ENCODE peak calls at places on chromosomes 5 and 9, in ten cellular contexts. One of them, this sample, is unnamed.

GRCh38 chr9:108663381-108663876 is 192.4 kb downstream of the ACTL7B start:
- DNase-seq in GM10248: no peak
- DNase-seq in HFFc6: no peak
- DNase-seq in stomach: no peak
- DNase-seq in ovary: no peak
- DNase-seq in HepG2: no peak
- DNase-seq in AG09309: no peak
- DNase-seq in astrocyte: peak; percentile 18
- DNase-seq in A549: no peak
- DNase-seq in IMR-90: no peak
- DNase-seq in this sample: no peak

GRCh38 chr5:132499440-132500243 is 9.1 kb upstream of the IRF1 start:
- DNase-seq in GM10248: no peak
- DNase-seq in HFFc6: no peak
- DNase-seq in stomach: peak; percentile 25
- DNase-seq in ovary: peak; percentile 24
- DNase-seq in HepG2: no peak
- DNase-seq in AG09309: no peak
- DNase-seq in astrocyte: no peak
- DNase-seq in A549: no peak
- DNase-seq in IMR-90: no peak
- DNase-seq in this sample: no peak

GRCh38 chr9:6226696-6227095 is 11.1 kb downstream of the IL33 start:
- DNase-seq in GM10248: no peak
- DNase-seq in HFFc6: no peak
- DNase-seq in stomach: no peak
- DNase-seq in ovary: no peak
- DNase-seq in HepG2: no peak
- DNase-seq in AG09309: no peak
- DNase-seq in astrocyte: peak; percentile 83
- DNase-seq in A549: no peak
- DNase-seq in IMR-90: peak; percentile 44
- DNase-seq in this sample: peak; percentile 59

GRCh38 chr5:179606910-179607448 is 16.5 kb downstream of the HNRNPH1 start:
- DNase-seq in GM10248: no peak
- DNase-seq in HFFc6: no peak
- DNase-seq in stomach: no peak
- DNase-seq in ovary: peak; percentile 34
- DNase-seq in HepG2: no peak
- DNase-seq in AG09309: no peak
- DNase-seq in astrocyte: no peak
- DNase-seq in A549: no peak
- DNase-seq in IMR-90: no peak
- DNase-seq in this sample: no peak

GRCh38 chr5:39202594-39203290 is 16.6 kb downstream of the FYB1 start:
- DNase-seq in GM10248: no peak
- DNase-seq in HFFc6: no peak
- DNase-seq in stomach: no peak
- DNase-seq in ovary: no peak
- DNase-seq in HepG2: no peak
- DNase-seq in AG09309: no peak
- DNase-seq in astrocyte: no peak
- DNase-seq in A549: no peak
- DNase-seq in IMR-90: no peak
- DNase-seq in this sample: no peak

GRCh38 chr5:87329114-87329513 is 61.4 kb downstream of the RASA1 start:
- DNase-seq in GM10248: no peak
- DNase-seq in HFFc6: no peak
- DNase-seq in stomach: no peak
- DNase-seq in ovary: no peak
- DNase-seq in HepG2: no peak
- DNase-seq in AG09309: no peak
- DNase-seq in astrocyte: no peak
- DNase-seq in A549: no peak
- DNase-seq in IMR-90: no peak
- DNase-seq in this sample: no peak

GRCh38 chr9:6788175-6789016 is 30.6 kb downstream of the KDM4C start:
- DNase-seq in GM10248: no peak
- DNase-seq in HFFc6: peak; percentile 59
- DNase-seq in stomach: peak; percentile 39
- DNase-seq in ovary: no peak
- DNase-seq in HepG2: peak; percentile 94
- DNase-seq in AG09309: no peak
- DNase-seq in astrocyte: peak; percentile 49
- DNase-seq in A549: peak; percentile 68
- DNase-seq in IMR-90: peak; percentile 58
- DNase-seq in this sample: peak; percentile 46

GRCh38 chr5:140108093-140109049 is 5.5 kb upstream of the PURA start:
- DNase-seq in GM10248: peak; percentile 38
- DNase-seq in HFFc6: no peak
- DNase-seq in stomach: peak; percentile 41
- DNase-seq in ovary: peak; percentile 53
- DNase-seq in HepG2: no peak
- DNase-seq in AG09309: no peak
- DNase-seq in astrocyte: no peak
- DNase-seq in A549: no peak
- DNase-seq in IMR-90: no peak
- DNase-seq in this sample: peak; percentile 47

GRCh38 chr5:107253246-107253645 is 417.5 kb downstream of the EFNA5 start:
- DNase-seq in GM10248: no peak
- DNase-seq in HFFc6: no peak
- DNase-seq in stomach: no peak
- DNase-seq in ovary: no peak
- DNase-seq in HepG2: no peak
- DNase-seq in AG09309: no peak
- DNase-seq in astrocyte: no peak
- DNase-seq in A549: no peak
- DNase-seq in IMR-90: no peak
- DNase-seq in this sample: no peak

GRCh38 chr9:76618762-76619161 is 145.5 kb upstream of the PCA3 start:
- DNase-seq in GM10248: no peak
- DNase-seq in HFFc6: peak; percentile 30
- DNase-seq in stomach: no peak
- DNase-seq in ovary: no peak
- DNase-seq in HepG2: no peak
- DNase-seq in AG09309: peak; percentile 94
- DNase-seq in astrocyte: peak; percentile 49
- DNase-seq in A549: no peak
- DNase-seq in IMR-90: peak; percentile 38
- DNase-seq in this sample: no peak

GRCh38 chr5:58699762-58700118 is 116.9 kb downstream of the RAB3C start:
- DNase-seq in GM10248: no peak
- DNase-seq in HFFc6: no peak
- DNase-seq in stomach: no peak
- DNase-seq in ovary: no peak
- DNase-seq in HepG2: no peak
- DNase-seq in AG09309: no peak
- DNase-seq in astrocyte: no peak
- DNase-seq in A549: no peak
- DNase-seq in IMR-90: no peak
- DNase-seq in this sample: no peak

GRCh38 chr5:58706746-58707145 is 123.9 kb downstream of the RAB3C start:
- DNase-seq in GM10248: no peak
- DNase-seq in HFFc6: no peak
- DNase-seq in stomach: no peak
- DNase-seq in ovary: no peak
- DNase-seq in HepG2: no peak
- DNase-seq in AG09309: no peak
- DNase-seq in astrocyte: no peak
- DNase-seq in A549: no peak
- DNase-seq in IMR-90: no peak
- DNase-seq in this sample: no peak

DNA sequence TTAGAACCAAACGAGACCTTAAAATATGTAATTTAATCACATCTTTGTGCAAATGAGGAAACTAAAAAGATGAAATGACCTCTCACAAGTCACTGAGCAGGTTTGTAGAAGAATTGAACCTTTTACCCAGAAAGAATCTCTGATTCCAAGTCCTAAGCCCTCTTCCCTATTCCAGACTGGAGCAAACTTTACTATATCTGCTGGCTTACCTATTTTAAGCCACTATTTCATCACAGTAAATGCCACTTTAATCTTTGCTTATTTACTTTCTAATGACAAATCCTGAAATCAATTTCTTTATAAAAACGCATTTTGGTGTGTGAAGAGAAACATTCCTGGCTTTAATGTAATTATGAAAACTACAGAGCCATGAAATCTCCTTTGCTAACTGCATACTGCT is 121.0 kb downstream of the RAB3C start:
- DNase-seq in GM10248: no peak
- DNase-seq in HFFc6: no peak
- DNase-seq in stomach: no peak
- DNase-seq in ovary: no peak
- DNase-seq in HepG2: no peak
- DNase-seq in AG09309: no peak
- DNase-seq in astrocyte: no peak
- DNase-seq in A549: no peak
- DNase-seq in IMR-90: no peak
- DNase-seq in this sample: no peak
- TF ChIP-seq CTCF in GM10248: no peak
- TF ChIP-seq CTCF in HFFc6: no peak
- TF ChIP-seq CTCF in stomach: no peak
- TF ChIP-seq CTCF in ovary: no peak
- TF ChIP-seq CTCF in HepG2: no peak
- TF ChIP-seq CTCF in AG09309: no peak
- TF ChIP-seq CTCF in astrocyte: no peak
- TF ChIP-seq CTCF in A549: no peak
- TF ChIP-seq CTCF in IMR-90: no peak
- TF ChIP-seq CTCF in this sample: no peak

DNA sequence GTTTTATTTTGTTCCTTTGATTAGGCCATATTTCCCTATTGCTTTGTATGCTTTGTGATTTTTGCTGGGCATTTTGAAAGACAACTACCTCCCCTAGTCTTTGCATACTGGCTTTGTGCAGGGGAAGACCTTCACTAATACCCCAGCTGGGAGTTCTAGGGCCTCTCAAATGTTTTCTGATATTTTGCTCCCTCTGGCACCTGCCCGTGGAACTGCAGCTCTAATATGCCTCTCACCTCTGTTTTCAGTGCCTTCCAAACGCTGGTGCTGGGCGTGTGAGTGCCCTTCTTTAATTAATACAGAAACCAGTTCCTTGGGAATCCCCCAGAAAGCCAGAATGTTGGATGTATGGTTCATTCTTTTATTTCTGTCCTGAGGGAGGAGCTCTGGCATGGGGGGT is 204.5 kb downstream of the COMMD10 start:
- DNase-seq in GM10248: no peak
- DNase-seq in HFFc6: no peak
- DNase-seq in stomach: no peak
- DNase-seq in ovary: no peak
- DNase-seq in HepG2: peak; percentile 7
- DNase-seq in AG09309: no peak
- DNase-seq in astrocyte: no peak
- DNase-seq in A549: no peak
- DNase-seq in IMR-90: no peak
- DNase-seq in this sample: peak; percentile 3
- TF ChIP-seq CTCF in GM10248: no peak
- TF ChIP-seq CTCF in HFFc6: peak; percentile 29
- TF ChIP-seq CTCF in stomach: no peak
- TF ChIP-seq CTCF in ovary: no peak
- TF ChIP-seq CTCF in HepG2: peak; percentile 6
- TF ChIP-seq CTCF in AG09309: no peak
- TF ChIP-seq CTCF in astrocyte: no peak
- TF ChIP-seq CTCF in A549: no peak
- TF ChIP-seq CTCF in IMR-90: no peak
- TF ChIP-seq CTCF in this sample: no peak

DNA sequence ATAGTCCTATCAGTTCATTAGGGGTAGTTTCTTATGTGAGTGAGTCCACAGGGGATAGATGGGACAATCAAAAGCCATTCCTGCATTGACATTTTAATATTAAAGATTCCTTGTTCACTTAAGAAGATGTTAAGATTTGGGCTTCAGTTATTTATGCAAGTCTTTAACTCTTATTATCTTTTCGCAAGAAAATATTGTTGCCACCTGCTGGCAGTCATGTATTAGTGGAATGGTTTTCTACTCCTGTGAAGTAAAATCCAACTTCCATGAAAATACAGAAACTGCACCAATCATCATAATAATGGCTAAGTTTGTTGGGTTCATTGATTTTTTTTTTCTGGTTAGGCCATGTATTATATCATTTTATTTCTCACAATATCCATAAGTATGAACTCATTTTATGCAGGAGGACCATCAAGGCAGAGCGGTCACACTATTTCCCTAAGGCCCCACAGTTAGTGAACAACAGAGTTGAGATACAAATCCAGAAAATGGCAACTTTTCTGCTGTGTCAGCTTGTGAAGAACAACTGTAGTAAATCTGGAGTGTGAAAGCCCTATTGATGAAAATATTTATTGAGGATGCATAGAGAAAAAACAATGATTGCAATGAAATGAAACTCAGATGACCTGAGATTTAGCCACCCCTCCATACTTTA is 88.5 kb upstream of the TXNDC8 start:
- DNase-seq in GM10248: no peak
- DNase-seq in HFFc6: peak; percentile 33
- DNase-seq in stomach: no peak
- DNase-seq in ovary: no peak
- DNase-seq in HepG2: peak; percentile 11
- DNase-seq in AG09309: no peak
- DNase-seq in astrocyte: peak; percentile 27
- DNase-seq in A549: peak; percentile 38
- DNase-seq in IMR-90: peak; percentile 44
- DNase-seq in this sample: peak; percentile 47
- TF ChIP-seq CTCF in GM10248: no peak
- TF ChIP-seq CTCF in HFFc6: peak; percentile 79
- TF ChIP-seq CTCF in stomach: no peak
- TF ChIP-seq CTCF in ovary: no peak
- TF ChIP-seq CTCF in HepG2: peak; percentile 3
- TF ChIP-seq CTCF in AG09309: peak; percentile 42
- TF ChIP-seq CTCF in astrocyte: peak; percentile 39
- TF ChIP-seq CTCF in A549: peak; percentile 39
- TF ChIP-seq CTCF in IMR-90: peak; percentile 44
- TF ChIP-seq CTCF in this sample: peak; percentile 35

DNA sequence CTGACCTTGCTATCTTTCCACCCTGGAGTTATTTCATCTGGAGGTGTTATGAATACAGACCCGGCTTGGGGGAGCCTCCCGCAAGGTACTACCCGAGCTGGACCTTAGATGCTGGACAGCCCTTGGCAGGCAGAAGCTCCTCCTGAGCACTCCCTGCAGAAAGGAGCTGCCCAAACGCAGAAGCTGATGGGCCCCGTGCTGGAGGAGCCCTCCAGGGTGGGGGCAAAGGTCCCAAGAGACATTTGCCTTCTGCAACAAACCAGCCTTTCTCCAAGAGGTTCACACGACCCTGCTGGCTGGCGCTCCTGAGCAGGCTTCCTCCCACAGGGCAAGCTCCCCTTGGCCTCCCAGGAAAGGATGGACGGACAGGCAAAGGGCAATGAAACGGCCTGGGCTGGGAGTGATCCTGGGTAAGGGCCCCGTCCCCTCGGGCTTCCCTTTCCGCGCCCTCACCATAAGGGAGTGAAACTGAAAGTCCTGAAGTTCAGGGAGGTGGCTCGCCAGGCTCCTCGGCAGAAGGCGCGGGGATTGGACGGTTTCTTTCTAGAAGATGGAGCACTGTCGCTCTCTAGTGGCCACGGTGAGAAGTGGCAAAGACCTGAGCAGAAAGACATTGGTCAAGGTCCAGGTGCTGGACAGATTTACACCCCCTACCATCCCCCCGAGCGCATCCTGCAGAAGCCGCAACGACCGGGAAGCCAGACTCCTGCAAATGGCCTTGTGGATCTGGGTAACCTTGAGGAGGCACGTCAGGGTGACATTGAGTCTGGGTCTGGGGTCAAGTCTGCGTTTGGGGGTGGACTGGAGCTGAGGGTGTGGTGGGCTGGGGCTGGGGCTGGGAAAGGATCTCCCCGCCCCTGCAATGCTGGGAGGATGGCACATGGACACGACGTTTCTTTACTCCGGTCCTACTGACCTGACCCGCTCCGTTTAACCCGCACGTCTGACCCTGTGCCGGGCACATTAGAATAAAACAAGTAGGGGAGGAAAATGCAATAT is 56.4 kb downstream of the NEURL1B start:
- DNase-seq in GM10248: peak; percentile 90
- DNase-seq in HFFc6: peak; percentile 74
- DNase-seq in stomach: peak; percentile 93
- DNase-seq in ovary: peak; percentile 91
- DNase-seq in HepG2: peak; percentile 77
- DNase-seq in AG09309: peak; percentile 35
- DNase-seq in astrocyte: peak; percentile 45
- DNase-seq in A549: peak; percentile 84
- DNase-seq in IMR-90: peak; percentile 78
- DNase-seq in this sample: peak; percentile 94
- TF ChIP-seq CTCF in GM10248: peak; percentile 87
- TF ChIP-seq CTCF in HFFc6: peak; percentile 96
- TF ChIP-seq CTCF in stomach: peak; percentile 91
- TF ChIP-seq CTCF in ovary: peak; percentile 94
- TF ChIP-seq CTCF in HepG2: peak; percentile 98
- TF ChIP-seq CTCF in AG09309: peak; percentile 93
- TF ChIP-seq CTCF in astrocyte: peak; percentile 87
- TF ChIP-seq CTCF in A549: peak; percentile 92
- TF ChIP-seq CTCF in IMR-90: peak; percentile 99
- TF ChIP-seq CTCF in this sample: peak; percentile 99